ENCODE peak calls at places on chromosomes 16 and 17, in five cellular contexts. R is cardiac muscle cell, Q is mucosa of descending colon, M is ascending aorta, V is adrenal gland. O is an unnamed sample.

GRCh38 chr17:50563095-50563511 is 2.6 kb downstream of the CACNA1G start:
- DNase-seq in R (no peak), V (no peak), Q (no peak), M (no peak), O (no peak)

GRCh38 chr16:85361441-85362118 is 249.3 kb upstream of the CIBAR2 start:
- DNase-seq in M (no peak), Q (no peak), V (peak), R (no peak), O (no peak)

GRCh38 chr17:9922012-9922848 is 17.2 kb upstream of the RCVRN start:
- DNase-seq in V (no peak), R (no peak), Q (no peak), M (no peak), O (no peak)

GRCh38 chr16:89911375-89911774 is 7.3 kb upstream of the MC1R start:
- DNase-seq in Q (no peak), R (no peak), M (no peak), V (no peak), O (no peak)

GRCh38 chr17:43611230-43611969 is 50.3 kb downstream of the MEOX1 start:
- DNase-seq in R (no peak), M (no peak), Q (no peak), V (no peak), O (no peak)

GRCh38 chr17:81285179-81285878 is 9.8 kb downstream of the SLC38A10 start:
- DNase-seq in R (peak), Q (peak), V (peak), M (peak), O (no peak)

GRCh38 chr16:24049113-24049512 is 207.0 kb upstream of the CACNG3 start:
- DNase-seq in R (no peak), M (no peak), Q (no peak), V (no peak), O (no peak)

GRCh38 chr17:35799942-35800341 is 4.5 kb upstream of the MMP28 start:
- DNase-seq in V (peak), Q (peak), R (peak), M (no peak), O (no peak)

GRCh38 chr16:48317614-48318013 is 67.6 kb downstream of the SIAH1 start:
- DNase-seq in Q (no peak), M (no peak), V (no peak), R (peak), O (peak)

GRCh38 chr17:19707728-19708221 is 8.6 kb downstream of the SLC47A2 start:
- DNase-seq in V (no peak), R (no peak), M (no peak), Q (no peak), O (no peak)

GRCh38 chr17:19361975-19362292 is 589 bp downstream of the B9D1 start:
- DNase-seq in M (no peak), Q (no peak), V (no peak), R (no peak), O (no peak)

GRCh38 chr16:3458852-3459361 is 15.4 kb downstream of the NAA60 start:
- DNase-seq in R (no peak), M (no peak), V (no peak), Q (no peak), O (no peak)

GRCh38 chr16:49599281-49599680 is 225.7 kb downstream of the C16orf78 start:
- DNase-seq in Q (no peak), V (no peak), M (no peak), R (no peak), O (no peak)

GRCh38 chr17:75976175-75976848 is 2.7 kb downstream of the ACOX1 start:
- DNase-seq in V (no peak), M (no peak), R (no peak), Q (no peak), O (no peak)

GRCh38 chr16:75263963-75264445 is 12.6 kb upstream of the BCAR1 start:
- DNase-seq in M (peak), Q (no peak), R (no peak), V (peak), O (no peak)

GRCh38 chr16:10600792-10601443 is 20.5 kb upstream of the EMP2 start:
- DNase-seq in V (no peak), Q (no peak), R (no peak), M (no peak), O (no peak)

GRCh38 chr16:5490499-5490898 is 392.9 kb upstream of the EEF2KMT start:
- DNase-seq in Q (peak), R (no peak), M (no peak), V (peak), O (no peak)

GRCh38 chr17:65865715-65866425 is 304.4 kb upstream of the AXIN2 start:
- DNase-seq in M (no peak), V (no peak), Q (no peak), R (no peak), O (no peak)

GRCh38 chr16:14196539-14196938 is 125.4 kb downstream of the MRTFB start:
- DNase-seq in M (no peak), Q (no peak), V (no peak), R (peak), O (no peak)

GRCh38 chr17:28982191-28982793 is 23.5 kb downstream of the SEZ6 start:
- DNase-seq in M (no peak), V (peak), Q (no peak), R (peak), O (no peak)

GRCh38 chr17:74524751-74525725 is 6.2 kb downstream of the CD300LB start:
- DNase-seq in R (no peak), M (no peak), V (no peak), Q (no peak), O (no peak)

GRCh38 chr16:81164958-81165357 is 68.8 kb upstream of the GCSH start:
- DNase-seq in R (no peak), M (no peak), V (no peak), Q (no peak), O (no peak)

GRCh38 chr17:36209575-36209974 is 1.3 kb upstream of the CCL4L2 start:
- DNase-seq in Q (no peak), V (no peak), M (no peak), R (no peak), O (no peak)

GRCh38 chr16:78277374-78277773 is 177.9 kb downstream of the WWOX start:
- DNase-seq in R (no peak), M (no peak), Q (no peak), V (no peak), O (no peak)

GRCh38 chr16:57887711-57888110 is 83.2 kb downstream of the CNGB1 start:
- DNase-seq in R (no peak), Q (no peak), V (no peak), M (no peak), O (no peak)

GRCh38 chr16:2715519-2715918 is 4.5 kb downstream of the PRSS27 start:
- DNase-seq in V (peak), Q (peak), M (no peak), R (peak), O (no peak)

GRCh38 chr17:19386974-19387920 is at the start of gene MFAP4:
- DNase-seq in R (peak), M (no peak), V (peak), Q (peak), O (no peak)

GRCh38 chr17:27610304-27610676 is 20.7 kb upstream of the LGALS9 start:
- DNase-seq in V (no peak), Q (peak), M (no peak), R (no peak), O (no peak)

GRCh38 chr17:3845361-3845753 is 689 bp downstream of the NCBP3 start:
- DNase-seq in M (no peak), R (peak), Q (no peak), V (peak), O (no peak)

GRCh38 chr17:3846739-3847670 is 959 bp upstream of the NCBP3 start:
- DNase-seq in Q (peak), R (no peak), V (no peak), M (no peak), O (no peak)

GRCh38 chr17:3845754-3846738 is at the start of gene NCBP3:
- DNase-seq in V (peak), Q (peak), R (peak), M (peak), O (peak)

GRCh38 chr17:3848229-3848628 is 2.2 kb upstream of the NCBP3 start:
- DNase-seq in Q (peak), V (no peak), R (no peak), M (no peak), O (no peak)

GRCh38 chr17:3843935-3844516 is 2.0 kb downstream of the NCBP3 start:
- DNase-seq in Q (peak), M (no peak), R (peak), V (no peak), O (no peak)
- H3K4me3 ChIP-seq in Q (no peak), M (no peak), R (no peak), V (no peak), O (no peak)

GRCh38 chr16:87380875-87381274 is 2.7 kb downstream of the FBXO31 start:
- DNase-seq in M (no peak), R (peak), V (no peak), Q (no peak), O (no peak)
- H3K4me3 ChIP-seq in M (peak), R (no peak), V (peak), Q (no peak), O (no peak)

GRCh38 chr16:28524544-28525179 is 14.1 kb downstream of the NUPR1 start:
- DNase-seq in R (peak), V (no peak), Q (no peak), M (no peak), O (no peak)

GRCh38 chr16:28521436-28521835 is 14.8 kb upstream of the IL27 start:
- DNase-seq in R (no peak), M (no peak), V (no peak), Q (no peak), O (no peak)

GRCh38 chr16:28520672-28521071 is 14.0 kb upstream of the IL27 start:
- DNase-seq in Q (no peak), V (no peak), R (no peak), M (no peak), O (no peak)

GRCh38 chr16:28526201-28527099 is 12.3 kb downstream of the NUPR1 start:
- DNase-seq in M (no peak), R (no peak), V (no peak), Q (no peak), O (no peak)

GRCh38 chr16:28522792-28523191 is 16.0 kb downstream of the NUPR1 start:
- DNase-seq in Q (no peak), V (no peak), R (no peak), M (no peak), O (no peak)
- H3K4me3 ChIP-seq in Q (no peak), V (no peak), R (no peak), M (no peak), O (no peak)

GRCh38 chr17:40070644-40070894 is 7.8 kb downstream of the THRA start:
- DNase-seq in R (no peak), V (no peak), M (no peak), Q (no peak), O (no peak)

GRCh38 chr17:40069751-40070643 is 7.2 kb downstream of the THRA start:
- DNase-seq in Q (peak), M (no peak), V (peak), R (peak), O (no peak)

GRCh38 chr17:40072481-40073346 is 9.9 kb downstream of the THRA start:
- DNase-seq in Q (peak), V (peak), R (no peak), M (no peak), O (no peak)

GRCh38 chr17:40071720-40072480 is 9.1 kb downstream of the THRA start:
- DNase-seq in R (peak), Q (peak), M (no peak), V (peak), O (no peak)

GRCh38 chr17:40070895-40071719 is 8.3 kb downstream of the THRA start:
- DNase-seq in M (no peak), R (no peak), Q (peak), V (peak), O (no peak)
- H3K4me3 ChIP-seq in M (peak), R (no peak), Q (no peak), V (peak), O (no peak)

GRCh38 chr16:15830832-15831451 is 25.9 kb downstream of the MYH11 start:
- DNase-seq in Q (no peak), V (no peak), R (no peak), M (no peak), O (no peak)
- H3K4me3 ChIP-seq in Q (no peak), V (no peak), R (no peak), M (no peak), O (no peak)

GRCh38 chr17:78268191-78268874 is 36.9 kb downstream of the TMEM235 start:
- DNase-seq in V (no peak), M (no peak), R (no peak), Q (no peak), O (no peak)
- H3K4me3 ChIP-seq in V (no peak), M (no peak), R (no peak), Q (no peak), O (no peak)

GRCh38 chr17:68953340-68953997 is 1.7 kb downstream of the ABCA8 start:
- DNase-seq in M (no peak), Q (no peak), R (peak), V (no peak), O (no peak)
- H3K4me3 ChIP-seq in M (peak), Q (no peak), R (no peak), V (peak), O (no peak)

GRCh38 chr17:78736526-78737079 is 45.5 kb downstream of the CYTH1 start:
- DNase-seq in R (no peak), Q (peak), V (no peak), M (peak), O (no peak)

GRCh38 chr17:78735832-78736525 is 46.1 kb downstream of the CYTH1 start:
- DNase-seq in Q (no peak), V (no peak), R (no peak), M (no peak), O (no peak)

GRCh38 chr17:78738245-78738644 is 43.8 kb downstream of the CYTH1 start:
- DNase-seq in M (no peak), R (no peak), Q (no peak), V (no peak), O (no peak)

GRCh38 chr17:78738698-78739097 is 43.4 kb downstream of the CYTH1 start:
- DNase-seq in R (no peak), Q (no peak), V (no peak), M (no peak), O (no peak)

GRCh38 chr17:78737332-78737731 is 44.7 kb downstream of the CYTH1 start:
- DNase-seq in V (no peak), R (peak), M (no peak), Q (no peak), O (no peak)
- H3K4me3 ChIP-seq in V (no peak), R (no peak), M (no peak), Q (no peak), O (no peak)

O was measured in kidney epithelial cell.